ENCODE peak calls at places on chromosomes 1 and 21, in five cellular contexts. H is GM12891, P is GM23338, W is endothelial cell of umbilical vein, E is stomach. Q is an unnamed sample.

GRCh38 chr1:41954533-41954944 is 35.8 kb upstream of the HIVEP3 start:
- DNase-seq in E (no peak), H (no peak), W (peak; percentile 79), P (peak; percentile 32), Q (no peak)

GRCh38 chr1:78003882-78004718 is 639 bp upstream of the DNAJB4 start:
- DNase-seq in H (peak; percentile 20), W (peak; percentile 79), E (peak; percentile 29), P (peak; percentile 82), Q (peak; percentile 58)

GRCh38 chr1:43776043-43776761 is 68.9 kb downstream of the ST3GAL3 start:
- DNase-seq in P (no peak), H (no peak), W (peak; percentile 22), E (no peak), Q (no peak)

GRCh38 chr1:111739984-111740765 is 980 bp upstream of the INKA2 start:
- DNase-seq in H (peak; percentile 39), P (peak; percentile 97), E (peak; percentile 69), W (peak; percentile 59), Q (peak; percentile 69)

GRCh38 chr21:44732263-44732662 is 20.9 kb upstream of the TSPEAR start:
- DNase-seq in H (no peak), E (no peak), P (no peak), W (no peak), Q (no peak)

GRCh38 chr21:26199471-26199870 is 28.9 kb upstream of the APP start:
- DNase-seq in P (no peak), W (no peak), H (no peak), E (no peak), Q (no peak)

GRCh38 chr1:41860771-41861170 is 58.0 kb downstream of the HIVEP3 start:
- DNase-seq in P (no peak), E (no peak), H (no peak), W (no peak), Q (no peak)

GRCh38 chr1:99771522-99771921 is 5.1 kb upstream of the FRRS1 start:
- DNase-seq in W (no peak), P (no peak), E (no peak), H (no peak), Q (no peak)

GRCh38 chr1:161076410-161076809 is 6.7 kb upstream of the ARHGAP30 start:
- DNase-seq in P (no peak), E (no peak), H (no peak), W (no peak), Q (no peak)

GRCh38 chr1:168110896-168111545 is 25.7 kb downstream of the GPR161 start:
- DNase-seq in E (no peak), H (no peak), W (no peak), P (peak; percentile 69), Q (no peak)

GRCh38 chr1:60970081-60970509 is 112.3 kb upstream of the NFIA start:
- DNase-seq in H (no peak), P (peak; percentile 30), E (no peak), W (peak; percentile 57), Q (no peak)
- TF ChIP-seq POLR2AphosphoS5 in H (no peak), P (no peak), E (no peak), W (no peak), Q (no peak)

GRCh38 chr1:46342677-46343350 is 2.2 kb downstream of the NSUN4 start:
- DNase-seq in W (no peak), H (no peak), P (no peak), E (no peak), Q (no peak)

GRCh38 chr1:46344481-46344880 is 3.9 kb downstream of the NSUN4 start:
- DNase-seq in W (no peak), H (no peak), P (no peak), E (no peak), Q (no peak)

GRCh38 chr1:46342084-46342656 is 1.6 kb downstream of the NSUN4 start:
- DNase-seq in H (peak; percentile 29), W (no peak), P (peak; percentile 51), E (no peak), Q (no peak)

GRCh38 chr1:46343351-46343695 is 2.7 kb downstream of the NSUN4 start:
- DNase-seq in W (no peak), E (no peak), P (no peak), H (no peak), Q (no peak)

GRCh38 chr1:46343705-46344104 is 3.1 kb downstream of the NSUN4 start:
- DNase-seq in P (no peak), W (no peak), E (no peak), H (no peak), Q (no peak)
- TF ChIP-seq POLR2AphosphoS5 in P (no peak), W (no peak), E (no peak), H (no peak), Q (no peak)

DNA sequence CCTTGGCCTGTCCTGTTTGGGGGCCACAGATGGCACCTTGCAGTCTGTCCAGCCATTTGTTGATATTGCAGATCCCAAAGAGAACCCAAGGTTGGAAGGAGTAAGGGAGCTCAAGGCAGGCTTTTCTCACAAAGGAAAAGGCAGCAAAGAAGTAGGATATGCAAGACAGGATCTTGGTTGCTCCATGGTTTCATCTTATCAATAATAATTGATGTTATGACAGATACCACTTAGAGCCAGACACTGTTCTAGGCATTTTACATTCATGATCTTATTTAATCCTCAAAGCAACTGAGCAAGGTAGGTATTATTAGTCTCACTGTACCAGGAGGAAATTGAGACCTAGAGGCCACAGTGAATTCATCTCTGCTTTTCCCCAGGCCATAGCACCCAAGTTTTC is 28.8 kb downstream of the BATF3 start:
- DNase-seq in P (no peak), W (no peak), H (no peak), E (no peak), Q (no peak)
- TF ChIP-seq POLR2AphosphoS5 in P (no peak), W (no peak), H (no peak), E (no peak), Q (no peak)

GRCh38 chr1:228392111-228392936 is 14.3 kb downstream of the TRIM11 start:
- DNase-seq in P (no peak), E (no peak), W (no peak), H (no peak), Q (no peak)

GRCh38 chr1:228393268-228393699 is 13.4 kb downstream of the TRIM11 start:
- DNase-seq in P (peak; percentile 60), W (peak; percentile 75), E (peak; percentile 56), H (no peak), Q (peak; percentile 51)

GRCh38 chr1:228396770-228397453 is 9.7 kb downstream of the TRIM11 start:
- DNase-seq in H (no peak), W (no peak), E (no peak), P (no peak), Q (no peak)

GRCh38 chr1:228393811-228394570 is 12.6 kb downstream of the TRIM11 start:
- DNase-seq in H (no peak), E (no peak), P (no peak), W (no peak), Q (no peak)

DNA sequence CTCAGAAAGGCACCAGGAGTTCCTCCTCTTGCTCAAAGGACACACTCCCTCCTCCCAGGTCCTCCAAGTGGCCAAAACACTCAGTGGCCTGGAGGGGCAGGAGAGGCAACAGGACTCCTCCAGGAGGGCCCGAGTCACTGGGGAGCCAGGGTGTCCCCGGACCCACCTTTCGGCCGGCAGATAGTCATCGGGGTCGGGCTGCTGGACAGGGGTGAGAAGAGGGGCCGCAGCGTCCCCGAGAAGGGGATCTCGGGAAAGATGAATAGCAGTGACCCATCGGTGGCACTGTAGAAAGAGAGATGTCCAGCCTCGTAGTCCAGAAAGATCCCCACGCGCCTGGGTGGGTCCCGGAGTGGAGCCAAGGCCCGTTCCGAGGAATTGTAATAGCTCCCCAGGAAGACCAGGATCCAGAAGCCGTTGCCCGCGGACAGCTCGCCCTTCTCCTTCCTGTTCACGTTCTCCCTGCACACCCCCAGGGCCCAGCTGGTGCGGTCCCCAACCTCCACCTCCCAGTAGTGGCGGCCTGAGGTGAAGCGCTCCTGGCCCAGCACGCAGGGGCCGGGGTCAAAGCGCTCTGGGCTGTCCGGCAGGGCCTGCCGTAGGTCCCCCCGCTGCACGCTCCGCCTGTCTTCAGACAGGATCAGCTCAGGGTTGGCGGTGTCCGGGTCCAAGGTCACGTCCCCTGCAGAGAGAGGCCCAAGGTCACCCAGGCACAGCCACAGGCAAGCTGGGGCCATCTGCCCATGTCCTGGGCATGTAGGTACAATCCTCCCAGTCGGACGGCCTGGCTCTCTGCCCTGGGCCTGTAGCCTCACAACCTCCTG is 11.9 kb downstream of the TRIM11 start:
- DNase-seq in E (no peak), W (no peak), P (no peak), H (no peak), Q (no peak)
- TF ChIP-seq POLR2AphosphoS5 in E (no peak), W (no peak), P (no peak), H (no peak), Q (no peak)

GRCh38 chr1:67407498-67407897 is 22.7 kb downstream of the SERBP1 start:
- DNase-seq in P (no peak), E (no peak), W (no peak), H (no peak), Q (no peak)

GRCh38 chr1:67401443-67401842 is 28.8 kb downstream of the SERBP1 start:
- DNase-seq in H (no peak), W (no peak), E (no peak), P (no peak), Q (no peak)

GRCh38 chr1:67408148-67408547 is 22.1 kb downstream of the SERBP1 start:
- DNase-seq in P (no peak), E (no peak), H (no peak), W (no peak), Q (no peak)

GRCh38 chr1:67405473-67406245 is 24.5 kb downstream of the SERBP1 start:
- DNase-seq in H (no peak), P (peak; percentile 23), W (no peak), E (no peak), Q (no peak)

GRCh38 chr1:67404212-67404620 is 26.0 kb downstream of the SERBP1 start:
- DNase-seq in W (no peak), E (no peak), H (no peak), P (no peak), Q (no peak)
- TF ChIP-seq POLR2AphosphoS5 in W (no peak), E (no peak), H (no peak), P (peak; percentile 18), Q (no peak)

GRCh38 chr1:180912211-180912800 is 391 bp upstream of the KIAA1614 start:
- DNase-seq in W (no peak), E (no peak), P (peak; percentile 79), H (no peak), Q (no peak)
- TF ChIP-seq POLR2AphosphoS5 in W (no peak), E (no peak), P (peak; percentile 17), H (no peak), Q (no peak)

GRCh38 chr21:31670065-31670464 is 10.6 kb downstream of the SOD1 start:
- DNase-seq in H (no peak), E (no peak), P (no peak), W (no peak), Q (no peak)
- TF ChIP-seq POLR2AphosphoS5 in H (no peak), E (no peak), P (no peak), W (no peak), Q (no peak)

Q was measured in transverse colon.